ENCODE peak calls at places on chromosomes 12 and 14, in five cellular contexts. S is ovary, X is K562, I is transverse colon, P is A549. K is an unnamed sample.

GRCh38 chr14:101772770-101773169 is 11.3 kb downstream of the PPP2R5C start:
- DNase-seq in S (no peak), X (no peak), I (no peak), P (no peak), K (no peak)

GRCh38 chr12:74021937-74022336 is 515.7 kb upstream of the ATXN7L3B start:
- DNase-seq in S (peak; percentile 20), X (peak; percentile 74), I (peak; percentile 9), P (peak; percentile 22), K (no peak)

GRCh38 chr12:51932218-51933076 is 19.1 kb upstream of the ACVR1B start:
- DNase-seq in S (no peak), X (no peak), I (no peak), P (no peak), K (no peak)

GRCh38 chr12:62522984-62523383 is 56.4 kb downstream of the MON2 start:
- DNase-seq in S (no peak), X (no peak), I (no peak), P (no peak), K (no peak)

GRCh38 chr14:59529189-59529588 is 44.9 kb downstream of the JKAMP start:
- DNase-seq in S (no peak), X (no peak), I (no peak), P (no peak), K (no peak)

GRCh38 chr12:58860788-58861240 is 59.5 kb downstream of the LRIG3 start:
- DNase-seq in S (no peak), X (no peak), I (no peak), P (no peak), K (no peak)

GRCh38 chr14:85102591-85102990 is 427.4 kb upstream of the FLRT2 start:
- DNase-seq in S (no peak), X (no peak), I (no peak), P (no peak), K (no peak)

GRCh38 chr12:54173066-54173726 is 15.6 kb downstream of the SMUG1 start:
- DNase-seq in S (peak; percentile 46), X (no peak), I (peak; percentile 38), P (no peak), K (no peak)

GRCh38 chr14:75258079-75258802 is 20.4 kb upstream of the FOS start:
- DNase-seq in S (peak; percentile 84), X (no peak), I (peak; percentile 61), P (no peak), K (peak; percentile 46)

GRCh38 chr12:107271523-107271922 is 178.2 kb upstream of the CRY1 start:
- DNase-seq in S (no peak), X (no peak), I (no peak), P (no peak), K (no peak)

GRCh38 chr14:81464253-81465001 is 64.3 kb upstream of the STON2 start:
- DNase-seq in S (peak; percentile 62), X (peak; percentile 74), I (peak; percentile 54), P (peak; percentile 60), K (peak; percentile 94)

GRCh38 chr14:77204907-77205306 is 23.3 kb downstream of the TMEM63C start:
- DNase-seq in S (no peak), X (no peak), I (no peak), P (no peak), K (no peak)

GRCh38 chr12:102144221-102144620 is 24.2 kb downstream of the PARPBP start:
- DNase-seq in S (no peak), X (no peak), I (no peak), P (no peak), K (no peak)

GRCh38 chr12:8698132-8698829 is 490 bp downstream of the RIMKLB start:
- DNase-seq in S (peak; percentile 65), X (peak; percentile 70), I (peak; percentile 63), P (peak; percentile 43), K (peak; percentile 57)

GRCh38 chr14:22887990-22888378 is 5.0 kb downstream of the REM2 start:
- DNase-seq in S (no peak), X (peak; percentile 32), I (peak; percentile 62), P (no peak), K (no peak)

GRCh38 chr14:67579040-67579439 is 21.0 kb downstream of the PIGH start:
- DNase-seq in S (no peak), X (no peak), I (no peak), P (no peak), K (no peak)

GRCh38 chr12:32698285-32698684 is 19.2 kb downstream of the DNM1L start:
- DNase-seq in S (no peak), X (no peak), I (no peak), P (no peak), K (no peak)

GRCh38 chr14:31505411-31505810 is 17.6 kb upstream of the GPR33 start:
- DNase-seq in S (no peak), X (no peak), I (no peak), P (no peak), K (no peak)

GRCh38 chr12:28759334-28759733 is 389.7 kb upstream of the FAR2 start:
- DNase-seq in S (no peak), X (no peak), I (no peak), P (peak; percentile 20), K (no peak)

GRCh38 chr12:25769076-25769945 is 189.2 kb upstream of the RASSF8 start:
- DNase-seq in S (no peak), X (no peak), I (no peak), P (peak; percentile 28), K (no peak)

GRCh38 chr12:28456934-28457710 is 266.9 kb downstream of the CCDC91 start:
- DNase-seq in S (no peak), X (no peak), I (no peak), P (no peak), K (no peak)

GRCh38 chr14:90732142-90732541 is 84.1 kb downstream of the TTC7B start:
- DNase-seq in S (no peak), X (no peak), I (no peak), P (no peak), K (no peak)

GRCh38 chr14:26841920-26842741 is 244.3 kb upstream of the NOVA1 start:
- DNase-seq in S (peak; percentile 82), X (peak; percentile 3), I (peak; percentile 14), P (peak; percentile 34), K (peak; percentile 46)

DNA sequence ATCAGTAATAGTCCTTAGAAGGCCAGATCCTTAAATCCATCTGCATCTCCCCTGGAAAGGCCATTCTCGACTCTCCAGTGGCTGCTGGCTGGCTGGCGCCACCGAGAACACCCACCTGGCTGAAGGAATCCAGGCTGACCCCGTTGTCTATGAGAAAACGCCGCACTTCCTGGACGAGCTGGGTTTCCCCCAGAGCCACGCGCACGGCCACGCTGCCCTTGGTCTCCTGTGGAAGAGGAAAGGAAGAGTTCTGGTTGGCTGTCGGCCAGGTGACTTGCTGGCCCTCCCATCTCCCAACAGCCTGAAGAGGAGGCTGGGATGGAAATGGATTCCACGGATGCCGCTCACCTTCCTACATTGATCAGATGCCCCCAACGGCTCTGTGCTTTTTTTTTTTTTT is 23.9 kb downstream of the RBM19 start:
- DNase-seq in S (no peak), X (no peak), I (no peak), P (no peak), K (no peak)
- H3K4me3 ChIP-seq in S (no peak overlapping the region), X (no peak overlapping the region), I (no peak overlapping the region), P (no peak overlapping the region), K (no peak overlapping the region)

DNA sequence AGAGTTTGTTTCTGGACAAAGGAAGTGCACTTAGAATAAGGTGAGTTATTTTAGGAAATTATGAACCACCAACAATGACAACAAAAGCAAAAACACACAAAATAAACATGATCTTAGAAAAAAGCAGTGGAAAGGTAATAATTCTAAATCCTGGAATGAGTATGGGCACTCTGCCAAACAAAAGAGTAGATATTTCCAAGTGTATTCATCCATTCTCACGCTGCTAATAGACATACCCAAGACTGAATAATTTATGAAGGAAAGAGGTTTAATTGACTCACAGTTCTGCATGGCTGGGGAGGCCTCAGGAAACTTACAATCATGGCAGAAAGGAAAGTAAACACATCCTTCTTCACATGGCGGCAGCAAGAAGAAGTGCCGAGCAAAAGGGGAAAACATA is 269.3 kb upstream of the NPAS3 start:
- DNase-seq in S (no peak), X (no peak), I (no peak), P (no peak), K (no peak)
- TF ChIP-seq EP300 in S (no peak), X (no peak), I (no peak), P (no peak), K (no peak)

GRCh38 chr12:1507308-1507707 is 87.1 kb downstream of the FBXL14 start:
- DNase-seq in S (no peak), X (no peak), I (no peak), P (no peak), K (no peak)
- TF ChIP-seq POLR2A in S (no peak), X (no peak), I (no peak), P (no peak), K (no peak)

GRCh38 chr12:121096199-121096798 is 36.4 kb upstream of the P2RX7 start:
- DNase-seq in S (no peak), X (no peak), I (no peak), P (no peak), K (no peak)
- H3K4me3 ChIP-seq in S (no peak overlapping the region), X (no peak overlapping the region), I (no peak overlapping the region), P (peak overlapping the region; percentile 39), K (no peak overlapping the region)

K was measured in tibial nerve.